ENCODE peak calls at places on chromosome 16, in six cellular contexts. R, W, B, Z, U and Q are unnamed samples.

GRCh38 chr16:72434159-72434558 is 262.2 kb upstream of the PMFBP1 start:
- DNase-seq in R (peak), W (no peak), B (no peak), Z (no peak), U (peak), Q (no peak)

GRCh38 chr16:25092489-25092888 is 19.1 kb upstream of the LCMT1 start:
- DNase-seq in R (no peak), W (no peak), B (no peak), Z (no peak), U (no peak), Q (no peak)

GRCh38 chr16:50268352-50268751 is 2.0 kb downstream of the ADCY7 start:
- DNase-seq in R (no peak), W (no peak), B (no peak), Z (no peak), U (no peak), Q (no peak)

GRCh38 chr16:84806256-84806889 is 13.4 kb upstream of the CRISPLD2 start:
- DNase-seq in R (peak), W (no peak), B (peak), Z (no peak), U (peak), Q (peak)

GRCh38 chr16:17196526-17196925 is 274.2 kb downstream of the XYLT1 start:
- DNase-seq in R (no peak), W (no peak), B (no peak), Z (no peak), U (no peak), Q (no peak)

GRCh38 chr16:72637306-72637705 is 410.6 kb downstream of the ZFHX3 start:
- DNase-seq in R (peak), W (no peak), B (no peak), Z (no peak), U (peak), Q (peak)

GRCh38 chr16:84054271-84054670 is 11.7 kb upstream of the SLC38A8 start:
- DNase-seq in R (no peak), W (no peak), B (peak), Z (no peak), U (no peak), Q (no peak)

GRCh38 chr16:8847623-8848022 is 21.2 kb downstream of the CARHSP1 start:
- DNase-seq in R (no peak), W (no peak), B (peak), Z (no peak), U (no peak), Q (no peak)

GRCh38 chr16:29745853-29746345 is at the start of gene C16orf54:
- DNase-seq in R (no peak), W (peak), B (peak), Z (peak), U (no peak), Q (no peak)

GRCh38 chr16:87918314-87918713 is 18.0 kb downstream of the CA5A start:
- DNase-seq in R (no peak), W (no peak), B (no peak), Z (no peak), U (peak), Q (no peak)

GRCh38 chr16:77437859-77438258 is 3.0 kb upstream of the ADAMTS18 start:
- DNase-seq in R (no peak), W (no peak), B (no peak), Z (no peak), U (no peak), Q (no peak)

GRCh38 chr16:8929086-8929748 is 34.5 kb downstream of the USP7 start:
- DNase-seq in R (no peak), W (no peak), B (no peak), Z (no peak), U (no peak), Q (no peak)

GRCh38 chr16:8850279-8850885 is 18.4 kb downstream of the CARHSP1 start:
- DNase-seq in R (no peak), W (no peak), B (peak), Z (no peak), U (peak), Q (peak)

GRCh38 chr16:27801259-27801945 is 251.5 kb downstream of the KATNIP start:
- DNase-seq in R (no peak), W (no peak), B (peak), Z (no peak), U (no peak), Q (no peak)

GRCh38 chr16:88799569-88800276 is 3.9 kb upstream of the CDT1 start:
- DNase-seq in R (no peak), W (no peak), B (no peak), Z (no peak), U (no peak), Q (no peak)

GRCh38 chr16:79171504-79172240 is 428.9 kb downstream of the MAF start:
- DNase-seq in R (no peak), W (no peak), B (no peak), Z (no peak), U (no peak), Q (no peak)

GRCh38 chr16:73713301-73713700 is 583.3 kb upstream of the PSMD7 start:
- DNase-seq in R (no peak), W (no peak), B (no peak), Z (no peak), U (no peak), Q (no peak)

GRCh38 chr16:8727857-8728618 is 53.6 kb downstream of the ABAT start:
- DNase-seq in R (no peak), W (no peak), B (no peak), Z (no peak), U (no peak), Q (no peak)

GRCh38 chr16:83475108-83475507 is 332.7 kb upstream of the HSBP1 start:
- DNase-seq in R (no peak), W (no peak), B (no peak), Z (no peak), U (peak), Q (no peak)

GRCh38 chr16:50152386-50152806 is 710 bp upstream of the TENT4B start:
- DNase-seq in R (no peak), W (peak), B (no peak), Z (peak), U (peak), Q (no peak)

GRCh38 chr16:89237733-89238132 is 20.2 kb downstream of the ZNF778 start:
- DNase-seq in R (no peak), W (no peak), B (no peak), Z (no peak), U (no peak), Q (no peak)

GRCh38 chr16:86968866-86969265 is 348.3 kb downstream of the C16orf95 start:
- DNase-seq in R (no peak), W (no peak), B (no peak), Z (no peak), U (no peak), Q (no peak)

GRCh38 chr16:9630119-9630518 is 538.7 kb downstream of the HAPSTR1 start:
- DNase-seq in R (no peak), W (no peak), B (no peak), Z (no peak), U (no peak), Q (no peak)

GRCh38 chr16:85416267-85417109 is 196.6 kb upstream of the GSE1 start:
- DNase-seq in R (no peak), W (peak), B (peak), Z (peak), U (peak), Q (peak)

GRCh38 chr16:67237396-67238277 is 9.6 kb downstream of the FHOD1 start:
- DNase-seq in R (no peak), W (no peak), B (peak), Z (no peak), U (no peak), Q (no peak)

GRCh38 chr16:14464192-14464591 is 165.9 kb downstream of the PARN start:
- DNase-seq in R (no peak), W (no peak), B (no peak), Z (no peak), U (no peak), Q (no peak)

GRCh38 chr16:69535123-69536050 is 30.4 kb upstream of the NFAT5 start:
- DNase-seq in R (no peak), W (no peak), B (no peak), Z (no peak), U (peak), Q (peak)

GRCh38 chr16:8679156-8679555 is 4.7 kb downstream of the ABAT start:
- DNase-seq in R (no peak), W (no peak), B (no peak), Z (no peak), U (no peak), Q (no peak)

GRCh38 chr16:1174477-1175357 is 21.8 kb downstream of the CACNA1H start:
- DNase-seq in R (no peak), W (no peak), B (no peak), Z (no peak), U (peak), Q (peak)

GRCh38 chr16:89685916-89686315 is 573 bp upstream of the CDK10 start:
- DNase-seq in R (no peak), W (no peak), B (no peak), Z (no peak), U (no peak), Q (no peak)

GRCh38 chr16:26992661-26993365 is 73.9 kb upstream of the C16orf82 start:
- DNase-seq in R (no peak), W (no peak), B (no peak), Z (no peak), U (no peak), Q (no peak)

GRCh38 chr16:9256196-9256595 is 164.8 kb downstream of the HAPSTR1 start:
- DNase-seq in R (no peak), W (no peak), B (no peak), Z (peak), U (peak), Q (peak)

GRCh38 chr16:49661465-49662187 is 194.3 kb downstream of the ZNF423 start:
- DNase-seq in R (no peak), W (no peak), B (peak), Z (no peak), U (no peak), Q (no peak)

GRCh38 chr16:57483725-57484514 is 2.4 kb downstream of the DOK4 start:
- DNase-seq in R (no peak), W (no peak), B (no peak), Z (no peak), U (no peak), Q (no peak)